ENCODE peak calls at places on chromosomes 3 and 15, in six cellular contexts. I is foreskin fibroblast; Z is T-helper 9 cell; H is skeletal muscle cell; J is NCI-H2029 treated with DMSO at 0.1 percent for 48 hours; P is activated CD8-positive, alpha-beta T cell treated with anti-CD3 and anti-CD28 coated beads for 36 hours. O is an unnamed sample.

GRCh38 chr3:184259878-184260570 is 1.3 kb downstream of the CAMK2N2 start:
- DNase-seq in P (peak; percentile 45), I (no peak), H (no peak), J (no peak), Z (peak; percentile 44), O (peak; percentile 20)

GRCh38 chr3:87311309-87311708 is 34.9 kb upstream of the POU1F1 start:
- DNase-seq in Z (no peak), P (no peak), J (no peak), H (no peak), I (peak; percentile 43), O (no peak)

GRCh38 chr15:48190932-48191573 is 412 bp upstream of the CTXN2 start:
- DNase-seq in I (peak; percentile 46), Z (peak; percentile 1), P (peak; percentile 56), H (peak; percentile 29), J (no peak), O (peak; percentile 69)

GRCh38 chr3:132341746-132342145 is 24.5 kb downstream of the ACP3 start:
- DNase-seq in P (no peak), H (no peak), Z (no peak), J (no peak), I (no peak), O (no peak)

GRCh38 chr3:194584866-194585265 is 48.4 kb downstream of the TMEM44 start:
- DNase-seq in I (peak; percentile 49), J (no peak), P (peak; percentile 41), Z (no peak), H (no peak), O (no peak)

GRCh38 chr3:33826688-33827087 is 28.3 kb downstream of the PDCD6IP start:
- DNase-seq in I (peak; percentile 65), P (no peak), H (peak; percentile 19), J (no peak), Z (no peak), O (no peak)

GRCh38 chr3:129735638-129736037 is 129.2 kb upstream of the PLXND1 start:
- DNase-seq in J (no peak), H (no peak), P (no peak), I (no peak), Z (no peak), O (no peak)

GRCh38 chr15:31457631-31458526 is 131.2 kb downstream of the KLF13 start:
- DNase-seq in J (no peak), Z (no peak), H (no peak), P (no peak), I (peak; percentile 77), O (peak; percentile 85)

GRCh38 chr15:69551391-69552056 is 98.9 kb downstream of the RPLP1 start:
- DNase-seq in J (no peak), I (no peak), P (no peak), H (no peak), Z (no peak), O (no peak)

GRCh38 chr3:134453631-134454030 is 32.2 kb downstream of the ANAPC13 start:
- DNase-seq in P (no peak), I (no peak), J (no peak), Z (no peak), H (no peak), O (no peak)

GRCh38 chr3:120772081-120772480 is 29.5 kb downstream of the GTF2E1 start:
- DNase-seq in Z (no peak), I (no peak), H (no peak), P (no peak), J (no peak), O (no peak)

GRCh38 chr3:14000556-14000955 is 120.7 kb upstream of the WNT7A start:
- DNase-seq in Z (no peak), I (no peak), J (no peak), H (no peak), P (no peak), O (no peak)

GRCh38 chr3:8441969-8442559 is 59.6 kb upstream of the LMCD1 start:
- DNase-seq in P (no peak), H (no peak), Z (no peak), J (peak; percentile 58), I (peak; percentile 37), O (peak; percentile 64)

GRCh38 chr3:62824965-62825592 is 50.1 kb downstream of the CADPS start:
- DNase-seq in J (no peak), I (no peak), Z (no peak), P (no peak), H (no peak), O (no peak)

GRCh38 chr15:88512606-88513005 is 33.9 kb downstream of the DET1 start:
- DNase-seq in J (no peak), H (no peak), P (no peak), Z (no peak), I (no peak), O (no peak)

GRCh38 chr3:126758019-126758418 is 54.0 kb downstream of the CHCHD6 start:
- DNase-seq in J (no peak), H (no peak), P (no peak), Z (no peak), I (no peak), O (no peak)

GRCh38 chr15:75720787-75721461 is 8.3 kb upstream of the CSPG4 start:
- DNase-seq in Z (no peak), H (no peak), J (peak; percentile 32), P (peak; percentile 85), I (peak; percentile 20), O (no peak)

GRCh38 chr15:24745276-24745675 is 69.7 kb downstream of the NPAP1 start:
- DNase-seq in Z (no peak), H (no peak), J (no peak), I (no peak), P (no peak), O (no peak)

GRCh38 chr3:150259526-150260145 is 148.5 kb upstream of the TSC22D2 start:
- DNase-seq in H (no peak), J (no peak), P (no peak), Z (no peak), I (no peak), O (no peak)

GRCh38 chr3:183178833-183179549 is 16.5 kb upstream of the LAMP3 start:
- DNase-seq in I (peak; percentile 52), P (peak; percentile 79), H (no peak), Z (no peak), J (no peak), O (peak; percentile 28)